ENCODE peak calls at places on chromosomes 6 and 20, in four cellular contexts. U is PC-9, I is psoas muscle, A is GM13976. C is an unnamed sample.

GRCh38 chr6:17703256-17703694 is 3.5 kb downstream of the NUP153 start:
- DNase-seq in U (peak; percentile 42), I (no peak), A (no peak), C (peak; percentile 16)

GRCh38 chr20:53070714-53071392 is 98.7 kb downstream of the TSHZ2 start:
- DNase-seq in U (no peak), I (no peak), A (no peak), C (peak; percentile 19)

GRCh38 chr6:168718821-168719475 is 278.0 kb downstream of the SMOC2 start:
- DNase-seq in U (no peak), I (no peak), A (no peak), C (no peak)

GRCh38 chr20:15814903-15815302 is 758.3 kb downstream of the KIF16B start:
- DNase-seq in U (peak; percentile 87), I (no peak), A (no peak), C (no peak)

GRCh38 chr20:21127201-21127981 is 1.5 kb downstream of the KIZ start:
- DNase-seq in U (no peak), I (no peak), A (no peak), C (no peak)

GRCh38 chr6:81777586-81778268 is 25.2 kb upstream of the TENT5A start:
- DNase-seq in U (no peak), I (no peak), A (no peak), C (no peak)

GRCh38 chr6:144712541-144712940 is 427.4 kb downstream of the UTRN start:
- DNase-seq in U (no peak), I (no peak), A (no peak), C (no peak)

GRCh38 chr6:142848156-142848555 is 96.8 kb downstream of the HIVEP2 start:
- DNase-seq in U (no peak), I (no peak), A (no peak), C (no peak)

GRCh38 chr6:135901776-135902524 is 50.4 kb downstream of the PDE7B start:
- DNase-seq in U (no peak), I (no peak), A (no peak), C (no peak)

GRCh38 chr6:125121894-125122293 is 31.7 kb upstream of the TPD52L1 start:
- DNase-seq in U (no peak), I (no peak), A (no peak), C (no peak)

GRCh38 chr6:108589244-108589730 is 28.6 kb downstream of the FOXO3 start:
- DNase-seq in U (peak; percentile 90), I (peak; percentile 90), A (no peak), C (no peak)

GRCh38 chr6:42929928-42930360 is 664 bp downstream of the CNPY3 start:
- DNase-seq in U (peak; percentile 72), I (no peak), A (peak; percentile 81), C (no peak)

GRCh38 chr20:6086868-6087267 is 33.0 kb upstream of the LRRN4 start:
- DNase-seq in U (no peak), I (no peak), A (no peak), C (no peak)

GRCh38 chr20:7859371-7859802 is 80.9 kb downstream of the HAO1 start:
- DNase-seq in U (no peak), I (no peak), A (no peak), C (no peak)

GRCh38 chr20:15937179-15937578 is 636.1 kb downstream of the KIF16B start:
- DNase-seq in U (no peak), I (no peak), A (no peak), C (peak; percentile 22)

GRCh38 chr20:38307371-38308046 is 3.6 kb downstream of the BPI start:
- DNase-seq in U (no peak), I (no peak), A (no peak), C (no peak)

GRCh38 chr6:160360955-160361354 is 12.8 kb downstream of the SLC22A3 start:
- DNase-seq in U (no peak), I (no peak), A (no peak), C (no peak)

GRCh38 chr6:13286185-13286584 is 42.2 kb downstream of the TBC1D7 start:
- DNase-seq in U (no peak), I (no peak), A (no peak), C (no peak)

GRCh38 chr6:100685747-100686146 is 195.4 kb downstream of the ASCC3 start:
- DNase-seq in U (no peak), I (no peak), A (no peak), C (no peak)

GRCh38 chr6:81643156-81643555 is 109.3 kb downstream of the TENT5A start:
- DNase-seq in U (no peak), I (no peak), A (no peak), C (no peak)

GRCh38 chr6:21915707-21916399 is 322.3 kb downstream of the SOX4 start:
- DNase-seq in U (no peak), I (no peak), A (no peak), C (no peak)

GRCh38 chr6:129486333-129486732 is 223.6 kb downstream of the ARHGAP18 start:
- DNase-seq in U (no peak), I (no peak), A (no peak), C (no peak)

GRCh38 chr6:130223508-130223907 is 757 bp upstream of the SAMD3 start:
- DNase-seq in U (no peak), I (no peak), A (peak; percentile 43), C (peak; percentile 56)

GRCh38 chr6:38152620-38153019 is 333.1 kb downstream of the ZFAND3 start:
- DNase-seq in U (no peak), I (no peak), A (no peak), C (no peak)

GRCh38 chr6:167699141-167700036 is 127.3 kb upstream of the AFDN start:
- DNase-seq in U (no peak), I (peak; percentile 82), A (peak; percentile 63), C (peak; percentile 51)

GRCh38 chr6:157821342-157822033 is 1.6 kb upstream of the SNX9 start:
- DNase-seq in U (no peak), I (no peak), A (no peak), C (no peak)

GRCh38 chr20:10784337-10785183 is 110.8 kb upstream of the JAG1 start:
- DNase-seq in U (no peak), I (no peak), A (no peak), C (no peak)

GRCh38 chr20:48209102-48209501 is 423.8 kb upstream of the SULF2 start:
- DNase-seq in U (no peak), I (no peak), A (no peak), C (no peak)

GRCh38 chr6:158174514-158174913 is 6.4 kb downstream of the GTF2H5 start:
- DNase-seq in U (no peak), I (no peak), A (no peak), C (no peak)

GRCh38 chr6:2810092-2810671 is 31.5 kb downstream of the SERPINB1 start:
- DNase-seq in U (peak; percentile 99), I (no peak), A (no peak), C (no peak)

GRCh38 chr20:24388828-24389325 is 80.6 kb upstream of the SYNDIG1 start:
- DNase-seq in U (no peak), I (no peak), A (no peak), C (no peak)

GRCh38 chr6:144415835-144416237 is 130.7 kb downstream of the UTRN start:
- DNase-seq in U (peak; percentile 71), I (no peak), A (no peak), C (no peak)

C was measured in GM06990.